ENCODE peak calls at places on chromosomes 12 and 14, in six cellular contexts. U is Right ventricle myocardium superior; J is heart left ventricle; W is HFFc6; R is activated T-cell treated with anti-CD3 and anti-CD28 coated beads, Interleukin-2, amount 50 U/mL, for 1 hour; V is CD14-positive monocyte. N is an unnamed sample.

GRCh38 chr14:23379331-23380196 is 2.7 kb downstream of the CMTM5 start:
- DNase-seq in U (peak; percentile 76), J (peak; percentile 44), W (no peak), R (peak; percentile 76), V (no peak), N (peak; percentile 74)

GRCh38 chr12:16300222-16300621 is 22.7 kb upstream of the SLC15A5 start:
- DNase-seq in U (no peak), J (no peak), W (peak; percentile 8), R (no peak), V (no peak), N (no peak)

GRCh38 chr14:58638231-58639205 is 756 bp downstream of the DACT1 start:
- DNase-seq in U (no peak), J (peak; percentile 23), W (peak; percentile 7), R (peak; percentile 41), V (no peak), N (peak; percentile 70)

GRCh38 chr14:37599527-37600368 is 4.3 kb downstream of the TTC6 start:
- DNase-seq in U (no peak), J (no peak), W (no peak), R (no peak), V (no peak), N (peak; percentile 74)

GRCh38 chr12:93186131-93186530 is 191.6 kb upstream of the NUDT4 start:
- DNase-seq in U (no peak), J (no peak), W (no peak), R (no peak), V (no peak), N (no peak)

GRCh38 chr14:81268016-81268416 is 47.3 kb upstream of the GTF2A1 start:
- DNase-seq in U (no peak), J (no peak), W (no peak), R (no peak), V (no peak), N (no peak)

GRCh38 chr14:72433511-72433910 is 460.4 kb downstream of the DPF3 start:
- DNase-seq in U (no peak), J (no peak), W (peak; percentile 19), R (no peak), V (no peak), N (no peak)

GRCh38 chr14:77094672-77095284 is 3.3 kb upstream of the CIPC start:
- DNase-seq in U (peak; percentile 83), J (peak; percentile 80), W (peak; percentile 63), R (peak; percentile 73), V (peak; percentile 64), N (peak; percentile 90)

GRCh38 chr12:28415755-28416154 is 225.5 kb downstream of the CCDC91 start:
- DNase-seq in U (no peak), J (no peak), W (peak; percentile 71), R (no peak), V (no peak), N (no peak)

GRCh38 chr14:50047274-50047676 is 69.1 kb downstream of the VCPKMT start:
- DNase-seq in U (no peak), J (peak; percentile 39), W (no peak), R (no peak), V (peak; percentile 73), N (no peak)

N was measured in neural progenitor cell.